ENCODE peak calls at places on chromosomes 2 and 18, in six cellular contexts. A is iPS DF 6.9, E is psoas muscle, S is aorta, M is GM23248, W is neural progenitor cell. Q is an unnamed sample.

GRCh38 chr2:219639356-219639755 is 11.9 kb downstream of the SLC4A3 start:
- DNase-seq in A (no peak), E (no peak), S (no peak), M (no peak), W (no peak), Q (no peak)

GRCh38 chr2:235591921-235592320 is 98.1 kb downstream of the AGAP1 start:
- DNase-seq in A (no peak), E (no peak), S (no peak), M (no peak), W (no peak), Q (no peak)

GRCh38 chr2:15173506-15173905 is 387.6 kb downstream of the NBAS start:
- DNase-seq in A (no peak), E (no peak), S (no peak), M (no peak), W (no peak), Q (no peak)

GRCh38 chr2:228731517-228731916 is 539.6 kb downstream of the PID1 start:
- DNase-seq in A (no peak), E (no peak), S (peak; percentile 50), M (peak; percentile 84), W (no peak), Q (no peak)

GRCh38 chr2:133571249-133571648 is 3.0 kb upstream of the NCKAP5 start:
- DNase-seq in A (no peak), E (no peak), S (no peak), M (no peak), W (no peak), Q (no peak)

GRCh38 chr2:24779121-24779520 is 14.1 kb downstream of the PTRHD1 start:
- DNase-seq in A (no peak), E (no peak), S (no peak), M (no peak), W (no peak), Q (no peak)

GRCh38 chr18:48079885-48080284 is 149.4 kb upstream of the SMAD2 start:
- DNase-seq in A (no peak), E (no peak), S (no peak), M (no peak), W (no peak), Q (no peak)

GRCh38 chr18:73774836-73775509 is 372.7 kb downstream of the FBXO15 start:
- DNase-seq in A (no peak), E (no peak), S (no peak), M (no peak), W (peak; percentile 45), Q (no peak)

GRCh38 chr2:96374211-96374951 is 38.8 kb downstream of the NCAPH start:
- DNase-seq in A (no peak), E (no peak), S (peak; percentile 84), M (peak; percentile 38), W (no peak), Q (no peak)

GRCh38 chr2:212919238-212919637 is 232.2 kb downstream of the IKZF2 start:
- DNase-seq in A (no peak), E (no peak), S (no peak), M (no peak), W (no peak), Q (no peak)

GRCh38 chr2:235223011-235223410 is 270.8 kb upstream of the AGAP1 start:
- DNase-seq in A (no peak), E (no peak), S (no peak), M (peak; percentile 45), W (no peak), Q (no peak)

GRCh38 chr2:60867848-60868247 is 13.5 kb upstream of the REL start:
- DNase-seq in A (no peak), E (no peak), S (peak; percentile 51), M (no peak), W (no peak), Q (no peak)

GRCh38 chr2:147663153-147663961 is 181.5 kb upstream of the ACVR2A start:
- DNase-seq in A (no peak), E (no peak), S (no peak), M (no peak), W (no peak), Q (no peak)

GRCh38 chr18:51751901-51752300 is 554.4 kb upstream of the MEX3C start:
- DNase-seq in A (no peak), E (no peak), S (no peak), M (peak; percentile 2), W (no peak), Q (no peak)

GRCh38 chr2:180356676-180357075 is 349.6 kb upstream of the CWC22 start:
- DNase-seq in A (no peak), E (no peak), S (no peak), M (no peak), W (no peak), Q (no peak)

GRCh38 chr2:180358458-180358857 is 351.4 kb upstream of the CWC22 start:
- DNase-seq in A (no peak), E (no peak), S (no peak), M (no peak), W (no peak), Q (no peak)

GRCh38 chr2:180364719-180365118 is 357.6 kb upstream of the CWC22 start:
- DNase-seq in A (no peak), E (no peak), S (no peak), M (no peak), W (no peak), Q (no peak)

GRCh38 chr2:180360283-180360618 is 353.2 kb upstream of the CWC22 start:
- DNase-seq in A (no peak), E (no peak), S (no peak), M (no peak), W (no peak), Q (no peak)

DNA sequence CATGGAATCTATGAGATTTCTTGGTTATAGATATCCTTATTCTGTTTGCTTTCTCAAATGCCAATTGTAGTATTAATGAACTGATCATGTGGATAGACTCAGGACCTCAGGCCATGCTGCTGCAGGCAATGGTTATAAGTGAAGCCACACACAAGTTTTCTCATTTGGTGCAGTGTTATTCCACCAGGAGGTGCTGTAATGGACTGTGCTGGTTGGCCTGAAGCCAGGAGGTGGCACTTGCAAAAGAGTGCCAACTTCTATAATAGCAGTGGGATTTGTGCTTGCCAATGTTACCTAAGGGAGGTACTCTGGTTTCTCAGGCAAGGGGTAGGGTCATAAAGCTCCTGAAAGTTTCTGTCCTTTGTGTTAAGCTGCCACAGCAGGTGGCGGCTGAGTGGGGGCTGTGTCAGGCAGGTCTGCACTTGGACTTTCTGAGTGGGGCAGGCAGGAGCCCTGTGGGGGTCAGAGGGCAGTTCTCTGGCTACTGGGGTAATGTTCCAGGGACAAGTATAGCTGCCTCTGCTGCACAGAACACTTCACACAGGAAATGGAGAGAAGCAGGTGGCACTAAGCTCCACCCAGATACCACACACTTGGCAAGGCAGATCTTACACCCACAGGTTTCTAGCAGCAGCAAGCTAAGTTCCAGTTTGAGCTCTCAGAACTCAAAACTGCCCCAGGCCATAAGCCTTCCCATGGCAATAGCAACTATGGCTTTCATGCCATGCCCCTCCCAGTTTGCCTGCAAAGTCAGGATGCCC is 352.6 kb upstream of the CWC22 start:
- DNase-seq in A (no peak), E (no peak), S (no peak), M (peak; percentile 6), W (no peak), Q (no peak)
- H3K4me3 ChIP-seq in A (no peak overlapping the region), E (no peak overlapping the region), S (no peak overlapping the region), M (no peak overlapping the region), W (no peak overlapping the region), Q (no peak overlapping the region)

DNA sequence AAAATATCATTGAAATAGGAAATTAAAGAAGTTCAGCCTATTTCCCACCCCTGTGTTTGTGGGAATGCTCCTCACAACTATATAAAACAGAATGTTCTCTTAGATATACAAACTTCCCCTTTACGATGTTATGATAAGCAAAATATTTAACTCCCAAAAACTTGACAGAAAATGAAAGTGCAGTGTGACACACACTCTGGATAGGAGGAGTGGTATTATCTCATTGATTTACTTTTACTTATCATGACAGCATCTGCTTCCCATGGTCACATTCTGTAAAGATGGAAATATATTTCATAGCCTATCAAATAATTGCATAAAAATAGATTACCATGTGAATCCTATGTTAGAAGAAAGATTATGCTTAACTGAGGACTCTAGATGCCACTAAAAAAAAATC is 96.6 kb upstream of the STK17B start:
- DNase-seq in A (no peak), E (no peak), S (no peak), M (no peak), W (no peak), Q (no peak)
- H3K4me1 ChIP-seq in A (no peaks in the 10 kb centered on the region), E (no peaks in the 10 kb centered on the region), S (no peaks in the 10 kb centered on the region), M (peaks cover 5% of the 10 kb centered on the region), W (no peaks in the 10 kb centered on the region), Q (no peaks in the 10 kb centered on the region)

GRCh38 chr18:55748227-55748738 is 160.3 kb upstream of the TCF4 start:
- DNase-seq in A (no peak), E (no peak), S (no peak), M (no peak), W (no peak), Q (no peak)

GRCh38 chr18:55743133-55743532 is 155.1 kb upstream of the TCF4 start:
- DNase-seq in A (no peak), E (no peak), S (no peak), M (no peak), W (no peak), Q (no peak)

GRCh38 chr18:55738483-55739114 is 150.6 kb upstream of the TCF4 start:
- DNase-seq in A (no peak), E (no peak), S (no peak), M (no peak), W (no peak), Q (no peak)

GRCh38 chr18:55739488-55739887 is 151.5 kb upstream of the TCF4 start:
- DNase-seq in A (no peak), E (no peak), S (no peak), M (no peak), W (no peak), Q (no peak)

DNA sequence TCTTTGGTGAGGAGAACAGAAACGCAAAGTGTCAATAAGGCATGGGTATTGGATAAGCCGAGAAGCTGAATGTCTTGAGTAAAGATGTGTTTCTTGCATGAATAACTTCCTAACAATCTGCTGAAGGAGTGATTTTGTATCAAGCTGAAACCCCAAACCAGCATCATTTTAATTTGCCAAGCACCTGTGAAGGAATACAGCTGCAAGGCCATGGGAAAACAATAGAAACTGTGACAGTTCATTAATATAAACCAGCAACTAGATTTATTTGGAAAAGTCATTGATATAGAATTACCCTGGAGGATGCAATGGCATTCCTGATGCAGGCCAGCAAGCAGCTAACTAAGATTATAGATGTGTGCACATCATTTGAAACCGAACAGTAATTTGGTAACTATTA is 155.7 kb upstream of the TCF4 start:
- DNase-seq in A (no peak), E (no peak), S (no peak), M (no peak), W (no peak), Q (no peak)
- H3K4me3 ChIP-seq in A (no peak overlapping the region), E (no peak overlapping the region), S (no peak overlapping the region), M (no peak overlapping the region), W (no peak overlapping the region), Q (no peak overlapping the region)

GRCh38 chr2:239261796-239262475 is 138.9 kb downstream of the HDAC4 start:
- DNase-seq in A (no peak), E (no peak), S (no peak), M (no peak), W (no peak), Q (no peak)
- H3K4me1 ChIP-seq in A (peaks cover 9% of the 10 kb centered on the region), E (peaks cover 92% of the 10 kb centered on the region), S (no peaks in the 10 kb centered on the region), M (peaks cover 27% of the 10 kb centered on the region), W (peaks cover 4% of the 10 kb centered on the region), Q (peaks cover 8% of the 10 kb centered on the region)

Q was measured in neuronal stem cell.